ENCODE peak calls at places on chromosomes 4 and X, in six cellular contexts. One of them, this sample, is unnamed.

GRCh38 chr4:120692964-120693363 is 229.6 kb downstream of the PRDM5 start:
- DNase-seq in tibial nerve: no peak
- DNase-seq in HepG2: peak; percentile 38
- DNase-seq in heart left ventricle: no peak
- DNase-seq in A549: peak; percentile 6
- DNase-seq in HCT116: peak; percentile 29
- DNase-seq in this sample: no peak

GRCh38 chr4:182698212-182698611 is 219.0 kb downstream of the DCTD start:
- DNase-seq in tibial nerve: no peak
- DNase-seq in A549: no peak
- DNase-seq in HepG2: no peak
- DNase-seq in heart left ventricle: no peak
- DNase-seq in HCT116: no peak
- DNase-seq in this sample: no peak

GRCh38 chr4:149754526-149754925 is 61.1 kb downstream of the IQCM start:
- DNase-seq in HCT116: no peak
- DNase-seq in HepG2: no peak
- DNase-seq in tibial nerve: no peak
- DNase-seq in heart left ventricle: no peak
- DNase-seq in A549: no peak
- DNase-seq in this sample: no peak

GRCh38 chrX:65985922-65986588 is 53.8 kb downstream of the VSIG4 start:
- DNase-seq in HepG2: peak; percentile 18
- DNase-seq in tibial nerve: peak; percentile 17
- DNase-seq in HCT116: peak; percentile 57
- DNase-seq in A549: peak; percentile 25
- DNase-seq in heart left ventricle: peak; percentile 19
- DNase-seq in this sample: no peak

GRCh38 chr4:146333187-146333894 is 119.0 kb downstream of the REELD1 start:
- DNase-seq in tibial nerve: no peak
- DNase-seq in HCT116: no peak
- DNase-seq in heart left ventricle: no peak
- DNase-seq in HepG2: peak; percentile 7
- DNase-seq in A549: no peak
- DNase-seq in this sample: no peak

GRCh38 chrX:43559643-43560042 is 96.5 kb upstream of the MAOA start:
- DNase-seq in HepG2: peak; percentile 39
- DNase-seq in heart left ventricle: peak; percentile 23
- DNase-seq in A549: peak; percentile 10
- DNase-seq in tibial nerve: peak; percentile 19
- DNase-seq in HCT116: peak; percentile 28
- DNase-seq in this sample: no peak

GRCh38 chrX:46636223-46636622 is 62.7 kb downstream of the CHST7 start:
- DNase-seq in heart left ventricle: no peak
- DNase-seq in HCT116: no peak
- DNase-seq in A549: no peak
- DNase-seq in HepG2: no peak
- DNase-seq in tibial nerve: no peak
- DNase-seq in this sample: no peak

GRCh38 chr4:170423137-170423536 is 333.4 kb upstream of the AADAT start:
- DNase-seq in tibial nerve: no peak
- DNase-seq in A549: no peak
- DNase-seq in heart left ventricle: no peak
- DNase-seq in HepG2: no peak
- DNase-seq in HCT116: no peak
- DNase-seq in this sample: no peak

GRCh38 chrX:3403748-3404147 is 57.3 kb upstream of the MXRA5 start:
- DNase-seq in heart left ventricle: no peak
- DNase-seq in HepG2: no peak
- DNase-seq in tibial nerve: no peak
- DNase-seq in HCT116: no peak
- DNase-seq in A549: no peak
- DNase-seq in this sample: no peak

GRCh38 chrX:1134156-1134555 is 78.3 kb downstream of the CRLF2 start:
- DNase-seq in heart left ventricle: no peak
- DNase-seq in HepG2: no peak
- DNase-seq in A549: no peak
- DNase-seq in HCT116: no peak
- DNase-seq in tibial nerve: no peak
- DNase-seq in this sample: no peak

GRCh38 chr4:157819693-157820464 is 352.9 kb downstream of the GASK1B start:
- DNase-seq in HepG2: no peak
- DNase-seq in HCT116: no peak
- DNase-seq in tibial nerve: no peak
- DNase-seq in A549: no peak
- DNase-seq in heart left ventricle: no peak
- DNase-seq in this sample: no peak

GRCh38 chr4:55169352-55169959 is 44.1 kb upstream of the KDR start:
- DNase-seq in HCT116: no peak
- DNase-seq in A549: no peak
- DNase-seq in heart left ventricle: no peak
- DNase-seq in HepG2: peak; percentile 18
- DNase-seq in tibial nerve: no peak
- DNase-seq in this sample: no peak

GRCh38 chr4:162117051-162117450 is 46.7 kb downstream of the FSTL5 start:
- DNase-seq in A549: no peak
- DNase-seq in tibial nerve: no peak
- DNase-seq in HepG2: no peak
- DNase-seq in heart left ventricle: no peak
- DNase-seq in HCT116: no peak
- DNase-seq in this sample: no peak

GRCh38 chrX:131332331-131332730 is 43.2 kb upstream of the IGSF1 start:
- DNase-seq in HCT116: no peak
- DNase-seq in HepG2: peak; percentile 80
- DNase-seq in A549: no peak
- DNase-seq in heart left ventricle: no peak
- DNase-seq in tibial nerve: no peak
- DNase-seq in this sample: no peak

GRCh38 chr4:186514271-186514950 is 41.0 kb downstream of the MTNR1A start:
- DNase-seq in heart left ventricle: no peak
- DNase-seq in A549: no peak
- DNase-seq in HCT116: peak; percentile 16
- DNase-seq in tibial nerve: no peak
- DNase-seq in HepG2: no peak
- DNase-seq in this sample: no peak

GRCh38 chr4:183118585-183118984 is 19.5 kb downstream of the WWC2 start:
- DNase-seq in A549: no peak
- DNase-seq in HCT116: no peak
- DNase-seq in heart left ventricle: no peak
- DNase-seq in tibial nerve: no peak
- DNase-seq in HepG2: no peak
- DNase-seq in this sample: no peak

GRCh38 chr4:38803833-38804653 is 548 bp downstream of the TLR1 start:
- DNase-seq in HCT116: no peak
- DNase-seq in HepG2: no peak
- DNase-seq in A549: no peak
- DNase-seq in heart left ventricle: no peak
- DNase-seq in tibial nerve: no peak
- DNase-seq in this sample: no peak

GRCh38 chr4:40953253-40954118 is 203.7 kb downstream of the NSUN7 start:
- DNase-seq in tibial nerve: no peak
- DNase-seq in HCT116: no peak
- DNase-seq in A549: no peak
- DNase-seq in heart left ventricle: peak; percentile 53
- DNase-seq in HepG2: no peak
- DNase-seq in this sample: no peak

GRCh38 chr4:181701911-181702310 is 541.3 kb upstream of the TENM3 start:
- DNase-seq in HepG2: no peak
- DNase-seq in A549: no peak
- DNase-seq in HCT116: no peak
- DNase-seq in tibial nerve: no peak
- DNase-seq in heart left ventricle: no peak
- DNase-seq in this sample: no peak

GRCh38 chr4:52014903-52015302 is 5.3 kb downstream of the LRRC66 start:
- DNase-seq in heart left ventricle: no peak
- DNase-seq in HCT116: no peak
- DNase-seq in HepG2: no peak
- DNase-seq in tibial nerve: no peak
- DNase-seq in A549: no peak
- DNase-seq in this sample: no peak

GRCh38 chr4:19880205-19880604 is 371.5 kb upstream of the SLIT2 start:
- DNase-seq in HCT116: no peak
- DNase-seq in heart left ventricle: no peak
- DNase-seq in tibial nerve: no peak
- DNase-seq in A549: no peak
- DNase-seq in HepG2: no peak
- DNase-seq in this sample: no peak

GRCh38 chr4:125639182-125639621 is 324.4 kb downstream of the FAT4 start:
- DNase-seq in heart left ventricle: no peak
- DNase-seq in HepG2: no peak
- DNase-seq in HCT116: no peak
- DNase-seq in tibial nerve: no peak
- DNase-seq in A549: no peak
- DNase-seq in this sample: no peak

GRCh38 chrX:153694687-153695270 is 7.1 kb downstream of the SLC6A8 start:
- DNase-seq in heart left ventricle: no peak
- DNase-seq in A549: no peak
- DNase-seq in HCT116: no peak
- DNase-seq in tibial nerve: no peak
- DNase-seq in HepG2: no peak
- DNase-seq in this sample: no peak

GRCh38 chr4:117560329-117560728 is 474.0 kb upstream of the NDST3 start:
- DNase-seq in A549: no peak
- DNase-seq in HepG2: no peak
- DNase-seq in HCT116: peak; percentile 7
- DNase-seq in heart left ventricle: no peak
- DNase-seq in tibial nerve: no peak
- DNase-seq in this sample: no peak

GRCh38 chrX:29952016-29952415 is 263.3 kb upstream of the MAGEB2 start:
- DNase-seq in tibial nerve: no peak
- DNase-seq in HCT116: no peak
- DNase-seq in HepG2: no peak
- DNase-seq in heart left ventricle: no peak
- DNase-seq in A549: no peak
- DNase-seq in this sample: no peak

GRCh38 chr4:93178279-93178678 is 650.3 kb upstream of the ATOH1 start:
- DNase-seq in A549: no peak
- DNase-seq in HCT116: no peak
- DNase-seq in tibial nerve: no peak
- DNase-seq in HepG2: no peak
- DNase-seq in heart left ventricle: no peak
- DNase-seq in this sample: no peak

GRCh38 chr4:75860606-75861005 is 41.6 kb downstream of the PPEF2 start:
- DNase-seq in HepG2: no peak
- DNase-seq in A549: no peak
- DNase-seq in HCT116: no peak
- DNase-seq in tibial nerve: no peak
- DNase-seq in heart left ventricle: no peak
- DNase-seq in this sample: no peak
- TF ChIP-seq POLR2A in HepG2: no peak
- TF ChIP-seq POLR2A in A549: no peak
- TF ChIP-seq POLR2A in HCT116: no peak
- TF ChIP-seq POLR2A in tibial nerve: no peak
- TF ChIP-seq POLR2A in heart left ventricle: no peak
- TF ChIP-seq POLR2A in this sample: no peak

GRCh38 chr4:67624939-67625338 is 66.4 kb downstream of the STAP1 start:
- DNase-seq in HCT116: no peak
- DNase-seq in A549: no peak
- DNase-seq in tibial nerve: no peak
- DNase-seq in heart left ventricle: no peak
- DNase-seq in HepG2: no peak
- DNase-seq in this sample: no peak
- TF ChIP-seq CTCF in HCT116: no peak
- TF ChIP-seq CTCF in A549: no peak
- TF ChIP-seq CTCF in tibial nerve: no peak
- TF ChIP-seq CTCF in heart left ventricle: no peak
- TF ChIP-seq CTCF in HepG2: no peak
- TF ChIP-seq CTCF in this sample: no peak

GRCh38 chr4:70613893-70614572 is 14.5 kb upstream of the ENAM start:
- DNase-seq in tibial nerve: no peak
- DNase-seq in A549: no peak
- DNase-seq in HepG2: no peak
- DNase-seq in heart left ventricle: no peak
- DNase-seq in HCT116: no peak
- DNase-seq in this sample: no peak
- H3K4me3 ChIP-seq in tibial nerve: no peak overlapping the region
- H3K4me3 ChIP-seq in A549: no peak overlapping the region
- H3K4me3 ChIP-seq in HepG2: no peak overlapping the region
- H3K4me3 ChIP-seq in heart left ventricle: no peak overlapping the region
- H3K4me3 ChIP-seq in HCT116: no peak overlapping the region
- H3K4me3 ChIP-seq in this sample: no peak overlapping the region

GRCh38 chr4:99947190-99947578 is 766 bp upstream of the DNAJB14 start:
- DNase-seq in HCT116: no peak
- DNase-seq in heart left ventricle: no peak
- DNase-seq in tibial nerve: peak; percentile 6
- DNase-seq in HepG2: no peak
- DNase-seq in A549: no peak
- DNase-seq in this sample: no peak

GRCh38 chr4:99949034-99949998 is 759 bp downstream of the H2AZ1 start:
- DNase-seq in heart left ventricle: peak; percentile 84
- DNase-seq in HCT116: peak; percentile 91
- DNase-seq in A549: no peak
- DNase-seq in tibial nerve: peak; percentile 93
- DNase-seq in HepG2: peak; percentile 92
- DNase-seq in this sample: peak; percentile 98

GRCh38 chr4:99950913-99951254 is 809 bp upstream of the H2AZ1 start:
- DNase-seq in HCT116: no peak
- DNase-seq in HepG2: no peak
- DNase-seq in A549: no peak
- DNase-seq in tibial nerve: no peak
- DNase-seq in heart left ventricle: no peak
- DNase-seq in this sample: no peak

GRCh38 chr4:99947608-99948007 is 1.2 kb upstream of the DNAJB14 start:
- DNase-seq in HCT116: no peak
- DNase-seq in HepG2: no peak
- DNase-seq in heart left ventricle: no peak
- DNase-seq in tibial nerve: no peak
- DNase-seq in A549: no peak
- DNase-seq in this sample: no peak

DNA sequence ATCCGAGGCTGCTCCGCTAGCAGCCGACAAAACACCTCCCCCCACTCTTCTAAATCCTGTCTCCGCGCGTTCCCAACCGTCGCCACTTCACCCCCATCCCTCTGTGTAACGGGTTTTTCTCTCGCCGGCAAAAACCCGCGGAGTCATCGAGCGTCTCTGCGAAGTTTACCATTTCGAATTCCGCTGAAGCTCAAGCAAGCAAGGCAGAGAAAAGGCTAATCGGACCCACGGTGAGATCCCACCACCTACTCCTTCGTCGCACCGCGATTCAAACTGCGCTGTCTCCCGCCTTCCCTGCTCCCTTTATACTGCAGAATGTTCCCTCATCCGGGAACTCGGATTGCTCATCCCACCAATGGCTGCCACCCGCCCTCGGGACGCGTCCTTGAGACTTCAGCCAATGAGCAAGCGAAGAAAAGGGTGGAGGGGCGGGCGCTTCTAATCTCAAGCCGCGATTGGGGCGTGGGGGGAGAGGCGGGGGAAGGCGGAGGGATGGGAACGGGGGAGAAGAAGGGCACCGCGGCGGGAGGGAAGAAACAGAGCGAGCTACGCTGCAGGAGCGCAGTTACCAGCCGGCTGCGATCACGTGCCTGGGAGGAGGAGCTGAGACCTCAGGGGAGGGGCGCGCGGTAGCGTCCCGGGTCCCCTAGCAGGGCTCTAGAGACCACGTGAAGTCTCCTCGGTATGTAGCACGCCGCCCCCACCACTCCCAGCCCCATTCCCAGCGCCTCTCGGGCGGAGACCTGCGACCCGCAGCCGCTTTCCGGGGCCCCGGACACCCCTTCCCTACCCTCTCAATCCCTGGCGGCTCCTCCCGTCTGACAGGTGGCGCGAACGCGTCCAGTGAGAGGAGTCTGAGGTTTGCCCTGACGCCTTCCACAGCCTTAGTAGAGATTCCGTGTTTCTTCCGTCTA is at the start of gene H2AZ1:
- DNase-seq in HCT116: peak; percentile 98
- DNase-seq in HepG2: peak; percentile 97
- DNase-seq in heart left ventricle: peak; percentile 99
- DNase-seq in tibial nerve: peak; percentile 98
- DNase-seq in A549: peak; percentile 93
- DNase-seq in this sample: peak; percentile 99
- TF ChIP-seq POLR2A in HCT116: peak; percentile 99
- TF ChIP-seq POLR2A in HepG2: peak; percentile 100
- TF ChIP-seq POLR2A in heart left ventricle: peak; percentile 92
- TF ChIP-seq POLR2A in tibial nerve: peak; percentile 90
- TF ChIP-seq POLR2A in A549: peak; percentile 96
- TF ChIP-seq POLR2A in this sample: peak; percentile 89